ENCODE peak calls at places on chromosomes 1 and 21, in four cellular contexts. A is mucosa of descending colon, K is iPS-NIHi11, W is AG10803. B is an unnamed sample.

GRCh38 chr1:8562881-8563865 is 245.3 kb downstream of the SLC45A1 start:
- DNase-seq in A (no peak), K (no peak), W (peak), B (no peak)

GRCh38 chr21:42565206-42565810 is 51.7 kb downstream of the SLC37A1 start:
- DNase-seq in A (no peak), K (no peak), W (no peak), B (no peak)

GRCh38 chr1:24426738-24427468 is 11.3 kb downstream of the NIPAL3 start:
- DNase-seq in A (no peak), K (no peak), W (no peak), B (no peak)

GRCh38 chr1:11471473-11471872 is 7.5 kb upstream of the DISP3 start:
- DNase-seq in A (no peak), K (no peak), W (no peak), B (no peak)

GRCh38 chr1:45035631-45036301 is 23.7 kb downstream of the UROD start:
- DNase-seq in A (no peak), K (no peak), W (no peak), B (no peak)

GRCh38 chr1:150576367-150576711 is 3.1 kb downstream of the MCL1 start:
- DNase-seq in A (no peak), K (no peak), W (no peak), B (no peak)

GRCh38 chr1:153880962-153881361 is 41.8 kb downstream of the GATAD2B start:
- DNase-seq in A (peak), K (peak), W (peak), B (no peak)

GRCh38 chr21:25838809-25839208 is 104.0 kb downstream of the GABPA start:
- DNase-seq in A (no peak), K (no peak), W (no peak), B (no peak)

GRCh38 chr1:41494351-41495170 is 10.1 kb upstream of the EDN2 start:
- DNase-seq in A (peak), K (no peak), W (no peak), B (no peak)

GRCh38 chr21:28419811-28420210 is 572.9 kb downstream of the LTN1 start:
- DNase-seq in A (no peak), K (no peak), W (no peak), B (no peak)

GRCh38 chr1:41268154-41268770 is 26.2 kb upstream of the SCMH1 start:
- DNase-seq in A (peak), K (peak), W (peak), B (peak)

GRCh38 chr1:24454684-24455091 is 39.1 kb downstream of the NIPAL3 start:
- DNase-seq in A (no peak), K (no peak), W (no peak), B (no peak)

GRCh38 chr21:29372063-29372802 is 73.5 kb downstream of the BACH1 start:
- DNase-seq in A (no peak), K (peak), W (peak), B (peak)

GRCh38 chr1:210496063-210496462 is 167.4 kb downstream of the HHAT start:
- DNase-seq in A (no peak), K (no peak), W (peak), B (no peak)

GRCh38 chr1:25754421-25755195 is 45.4 kb upstream of the SELENON start:
- DNase-seq in A (no peak), K (no peak), W (no peak), B (no peak)

B was measured in NT2/D1.